ENCODE peak calls at places on chromosomes 11 and 22, in eight cellular contexts. One of them, this sample, is unnamed.

GRCh38 chr11:34356918-34357645 is 728 bp downstream of the ABTB2 start:
- DNase-seq in spleen: peak; percentile 93
- DNase-seq in breast epithelium: no peak
- DNase-seq in vagina: no peak
- DNase-seq in stomach: peak; percentile 63
- DNase-seq in HCT116: no peak
- DNase-seq in transverse colon: peak; percentile 48
- DNase-seq in sigmoid colon: peak; percentile 83
- DNase-seq in this sample: peak; percentile 93

GRCh38 chr11:41281131-41281742 is 178.2 kb downstream of the LRRC4C start:
- DNase-seq in transverse colon: no peak
- DNase-seq in HCT116: no peak
- DNase-seq in breast epithelium: no peak
- DNase-seq in sigmoid colon: no peak
- DNase-seq in vagina: no peak
- DNase-seq in spleen: no peak
- DNase-seq in stomach: no peak
- DNase-seq in this sample: no peak

GRCh38 chr11:36271794-36272409 is 17.3 kb downstream of the COMMD9 start:
- DNase-seq in sigmoid colon: no peak
- DNase-seq in spleen: no peak
- DNase-seq in vagina: no peak
- DNase-seq in transverse colon: no peak
- DNase-seq in stomach: no peak
- DNase-seq in HCT116: no peak
- DNase-seq in breast epithelium: no peak
- DNase-seq in this sample: no peak

GRCh38 chr11:2446590-2447252 is 1.9 kb downstream of the KCNQ1 start:
- DNase-seq in HCT116: no peak
- DNase-seq in breast epithelium: no peak
- DNase-seq in spleen: peak; percentile 94
- DNase-seq in vagina: no peak
- DNase-seq in transverse colon: no peak
- DNase-seq in stomach: no peak
- DNase-seq in sigmoid colon: no peak
- DNase-seq in this sample: peak; percentile 69

GRCh38 chr22:44596726-44597125 is 98.7 kb upstream of the RTL6 start:
- DNase-seq in stomach: no peak
- DNase-seq in breast epithelium: no peak
- DNase-seq in HCT116: no peak
- DNase-seq in sigmoid colon: no peak
- DNase-seq in spleen: no peak
- DNase-seq in vagina: no peak
- DNase-seq in transverse colon: no peak
- DNase-seq in this sample: no peak

GRCh38 chr11:33942954-33943353 is 51.1 kb upstream of the LMO2 start:
- DNase-seq in transverse colon: no peak
- DNase-seq in stomach: no peak
- DNase-seq in sigmoid colon: no peak
- DNase-seq in spleen: no peak
- DNase-seq in breast epithelium: no peak
- DNase-seq in HCT116: peak; percentile 3
- DNase-seq in vagina: no peak
- DNase-seq in this sample: no peak

GRCh38 chr11:128902515-128903066 is 11.4 kb downstream of the KCNJ5 start:
- DNase-seq in vagina: no peak
- DNase-seq in breast epithelium: no peak
- DNase-seq in sigmoid colon: no peak
- DNase-seq in transverse colon: no peak
- DNase-seq in spleen: no peak
- DNase-seq in HCT116: no peak
- DNase-seq in stomach: no peak
- DNase-seq in this sample: no peak

GRCh38 chr11:94814238-94814976 is 46.3 kb downstream of the AMOTL1 start:
- DNase-seq in spleen: no peak
- DNase-seq in stomach: no peak
- DNase-seq in HCT116: no peak
- DNase-seq in transverse colon: no peak
- DNase-seq in vagina: no peak
- DNase-seq in breast epithelium: no peak
- DNase-seq in sigmoid colon: peak; percentile 82
- DNase-seq in this sample: no peak

GRCh38 chr11:69686856-69687255 is 11.7 kb upstream of the LTO1 start:
- DNase-seq in sigmoid colon: no peak
- DNase-seq in transverse colon: no peak
- DNase-seq in HCT116: no peak
- DNase-seq in spleen: peak; percentile 68
- DNase-seq in vagina: no peak
- DNase-seq in stomach: no peak
- DNase-seq in breast epithelium: no peak
- DNase-seq in this sample: peak; percentile 35

GRCh38 chr22:20015187-20015625 is 1.4 kb downstream of the ARVCF start:
- DNase-seq in HCT116: no peak
- DNase-seq in sigmoid colon: no peak
- DNase-seq in spleen: peak; percentile 62
- DNase-seq in vagina: no peak
- DNase-seq in transverse colon: no peak
- DNase-seq in breast epithelium: no peak
- DNase-seq in stomach: no peak
- DNase-seq in this sample: no peak

GRCh38 chr22:20018001-20018400 is 1.4 kb upstream of the ARVCF start:
- DNase-seq in breast epithelium: no peak
- DNase-seq in vagina: no peak
- DNase-seq in HCT116: no peak
- DNase-seq in transverse colon: no peak
- DNase-seq in stomach: no peak
- DNase-seq in spleen: no peak
- DNase-seq in sigmoid colon: no peak
- DNase-seq in this sample: no peak

GRCh38 chr22:20017622-20017958 is 967 bp upstream of the ARVCF start:
- DNase-seq in breast epithelium: no peak
- DNase-seq in transverse colon: no peak
- DNase-seq in spleen: peak; percentile 71
- DNase-seq in HCT116: no peak
- DNase-seq in stomach: no peak
- DNase-seq in sigmoid colon: no peak
- DNase-seq in vagina: no peak
- DNase-seq in this sample: no peak

GRCh38 chr22:20015971-20016733 is 471 bp downstream of the ARVCF start:
- DNase-seq in HCT116: no peak
- DNase-seq in vagina: no peak
- DNase-seq in transverse colon: peak; percentile 33
- DNase-seq in breast epithelium: no peak
- DNase-seq in spleen: peak; percentile 88
- DNase-seq in sigmoid colon: peak; percentile 72
- DNase-seq in stomach: peak; percentile 47
- DNase-seq in this sample: no peak

DNA sequence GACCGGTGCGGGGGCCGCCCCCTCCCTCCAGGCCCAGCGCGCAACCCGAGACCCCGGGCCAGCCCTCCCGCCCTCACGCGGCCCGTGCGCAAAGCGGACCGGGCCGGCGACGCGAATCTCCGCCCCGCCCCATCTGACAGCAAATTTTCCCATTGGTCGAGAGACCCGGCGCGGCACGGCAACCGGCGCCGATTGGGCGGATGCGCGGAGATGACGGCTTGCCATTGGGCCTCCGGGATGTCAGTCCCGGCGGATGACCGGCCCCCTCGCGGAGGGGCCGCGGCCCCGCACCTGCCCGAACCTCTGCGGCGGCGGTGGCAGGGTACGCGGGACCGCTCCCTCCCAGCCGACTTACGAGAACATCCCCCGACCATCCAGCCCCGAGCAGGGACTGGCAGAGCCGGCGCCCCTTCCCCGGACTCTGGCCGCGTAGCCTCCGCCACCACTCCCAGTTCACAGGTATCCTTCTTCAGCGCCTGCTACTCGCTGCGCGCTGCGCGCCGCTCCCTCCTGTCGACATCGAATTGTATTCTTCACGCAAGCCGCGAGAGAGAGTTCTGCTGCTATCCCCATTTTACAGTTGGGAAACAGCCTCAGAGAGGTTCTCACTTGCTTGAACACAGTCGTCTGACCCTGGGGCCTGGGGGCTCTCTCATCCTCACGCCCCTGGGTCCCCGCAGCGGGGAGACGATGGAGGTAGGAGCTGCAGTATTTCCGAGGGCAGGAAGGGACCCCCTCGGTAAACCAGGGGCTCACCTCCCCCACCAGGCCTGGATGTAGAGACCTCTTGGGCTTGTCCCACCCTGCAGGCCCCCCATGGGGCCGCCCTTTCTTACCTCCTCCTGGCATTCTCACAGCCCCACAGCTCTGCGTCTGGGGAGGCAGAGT is at the start of gene ARVCF:
- DNase-seq in HCT116: peak; percentile 85
- DNase-seq in vagina: no peak
- DNase-seq in breast epithelium: peak; percentile 92
- DNase-seq in stomach: peak; percentile 93
- DNase-seq in spleen: peak; percentile 94
- DNase-seq in transverse colon: peak; percentile 94
- DNase-seq in sigmoid colon: peak; percentile 96
- DNase-seq in this sample: peak; percentile 98
- TF ChIP-seq POLR2A in HCT116: no peak
- TF ChIP-seq POLR2A in vagina: no peak
- TF ChIP-seq POLR2A in breast epithelium: no peak
- TF ChIP-seq POLR2A in stomach: no peak
- TF ChIP-seq POLR2A in spleen: no peak
- TF ChIP-seq POLR2A in transverse colon: no peak
- TF ChIP-seq POLR2A in sigmoid colon: no peak
- TF ChIP-seq POLR2A in this sample: no peak

GRCh38 chr11:19953342-19953741 is 206.9 kb downstream of the DBX1 start:
- DNase-seq in stomach: no peak
- DNase-seq in breast epithelium: no peak
- DNase-seq in spleen: no peak
- DNase-seq in HCT116: no peak
- DNase-seq in sigmoid colon: no peak
- DNase-seq in vagina: no peak
- DNase-seq in transverse colon: no peak
- DNase-seq in this sample: no peak

GRCh38 chr11:19951558-19952083 is 208.7 kb downstream of the DBX1 start:
- DNase-seq in stomach: no peak
- DNase-seq in sigmoid colon: no peak
- DNase-seq in vagina: no peak
- DNase-seq in HCT116: peak; percentile 32
- DNase-seq in transverse colon: no peak
- DNase-seq in spleen: no peak
- DNase-seq in breast epithelium: no peak
- DNase-seq in this sample: no peak

GRCh38 chr11:19953909-19954308 is 206.4 kb downstream of the DBX1 start:
- DNase-seq in stomach: no peak
- DNase-seq in vagina: no peak
- DNase-seq in spleen: no peak
- DNase-seq in transverse colon: no peak
- DNase-seq in breast epithelium: no peak
- DNase-seq in sigmoid colon: no peak
- DNase-seq in HCT116: peak; percentile 24
- DNase-seq in this sample: no peak

GRCh38 chr11:19954899-19955298 is 205.4 kb downstream of the DBX1 start:
- DNase-seq in sigmoid colon: no peak
- DNase-seq in transverse colon: no peak
- DNase-seq in breast epithelium: no peak
- DNase-seq in HCT116: no peak
- DNase-seq in vagina: no peak
- DNase-seq in stomach: no peak
- DNase-seq in spleen: no peak
- DNase-seq in this sample: no peak

DNA sequence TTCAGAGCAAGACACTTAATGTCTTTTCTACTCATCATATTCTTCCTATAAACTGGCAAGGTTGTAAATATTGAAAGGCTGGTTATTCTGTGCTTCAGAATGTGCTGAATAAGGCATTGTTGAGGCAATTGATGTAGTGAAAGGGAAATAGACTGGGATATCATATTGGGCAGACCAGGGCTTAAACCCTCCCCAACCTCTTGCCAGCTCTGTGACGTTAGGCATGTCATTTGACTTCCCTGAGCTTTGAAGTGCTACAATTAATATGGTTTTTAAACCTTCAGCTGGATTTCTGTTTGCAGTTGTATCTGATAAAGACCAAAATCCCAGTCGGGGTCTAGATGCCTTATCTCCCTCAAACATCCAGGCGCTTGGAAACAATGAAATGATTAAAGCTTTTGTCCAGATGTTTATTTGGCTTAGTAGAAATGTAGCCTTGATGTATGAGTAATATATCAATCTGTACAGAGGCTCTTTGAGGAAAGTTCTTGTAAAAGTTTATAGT is 208.1 kb downstream of the DBX1 start:
- DNase-seq in HCT116: no peak
- DNase-seq in spleen: no peak
- DNase-seq in sigmoid colon: no peak
- DNase-seq in vagina: no peak
- DNase-seq in transverse colon: no peak
- DNase-seq in breast epithelium: no peak
- DNase-seq in stomach: no peak
- DNase-seq in this sample: no peak
- H3K4me3 ChIP-seq in HCT116: no peak overlapping the region
- H3K4me3 ChIP-seq in spleen: no peak overlapping the region
- H3K4me3 ChIP-seq in sigmoid colon: no peak overlapping the region
- H3K4me3 ChIP-seq in vagina: no peak overlapping the region
- H3K4me3 ChIP-seq in transverse colon: no peak overlapping the region
- H3K4me3 ChIP-seq in breast epithelium: no peak overlapping the region
- H3K4me3 ChIP-seq in stomach: no peak overlapping the region
- H3K4me3 ChIP-seq in this sample: no peak overlapping the region

DNA sequence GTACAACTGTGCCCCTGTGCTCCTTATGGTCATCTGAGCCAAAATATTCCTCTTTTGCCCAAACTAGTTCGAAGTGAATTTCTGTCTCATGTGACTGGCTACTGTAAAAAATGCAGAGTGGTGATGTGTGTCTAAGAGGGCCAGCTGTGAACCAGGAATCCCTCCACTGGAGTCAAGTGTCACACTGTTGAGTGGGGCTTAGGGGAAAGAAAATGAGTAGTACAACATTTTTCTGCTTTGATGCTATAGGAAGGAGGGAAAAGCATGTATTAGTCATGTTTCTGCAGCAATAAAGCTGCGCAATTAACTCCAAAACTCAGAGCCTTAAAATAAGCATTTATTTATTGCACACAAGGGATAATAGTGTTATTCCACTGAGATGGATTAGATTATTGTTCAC is 39.8 kb upstream of the HMGXB4 start:
- DNase-seq in transverse colon: no peak
- DNase-seq in stomach: no peak
- DNase-seq in HCT116: no peak
- DNase-seq in breast epithelium: no peak
- DNase-seq in sigmoid colon: no peak
- DNase-seq in vagina: peak; percentile 19
- DNase-seq in spleen: no peak
- DNase-seq in this sample: no peak
- TF ChIP-seq POLR2AphosphoS5 in transverse colon: no peak
- TF ChIP-seq POLR2AphosphoS5 in stomach: no peak
- TF ChIP-seq POLR2AphosphoS5 in HCT116: no peak
- TF ChIP-seq POLR2AphosphoS5 in breast epithelium: no peak
- TF ChIP-seq POLR2AphosphoS5 in sigmoid colon: no peak
- TF ChIP-seq POLR2AphosphoS5 in vagina: no peak
- TF ChIP-seq POLR2AphosphoS5 in spleen: no peak
- TF ChIP-seq POLR2AphosphoS5 in this sample: no peak

DNA sequence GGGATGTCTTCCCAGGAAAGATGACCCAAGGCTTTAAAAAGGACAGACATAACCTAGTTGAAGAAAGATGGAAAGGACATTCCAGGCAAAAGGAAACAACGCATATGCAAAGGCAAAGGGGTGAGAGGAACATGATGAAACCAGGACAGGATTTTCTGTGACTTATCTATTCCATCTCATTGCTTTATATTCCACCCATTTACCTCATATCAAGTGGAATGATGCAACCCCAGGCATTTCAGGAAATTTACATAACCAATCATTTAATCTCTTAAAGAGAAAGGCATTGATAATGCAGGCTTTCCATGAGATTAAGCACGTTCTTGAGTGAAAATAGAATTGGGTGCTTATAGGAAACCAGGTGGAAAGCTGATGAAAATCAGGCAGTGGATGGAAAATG is 13.0 kb downstream of the FZD4 start:
- DNase-seq in breast epithelium: no peak
- DNase-seq in stomach: no peak
- DNase-seq in spleen: no peak
- DNase-seq in sigmoid colon: no peak
- DNase-seq in vagina: no peak
- DNase-seq in transverse colon: no peak
- DNase-seq in HCT116: no peak
- DNase-seq in this sample: no peak
- TF ChIP-seq POLR2A in breast epithelium: no peak
- TF ChIP-seq POLR2A in stomach: no peak
- TF ChIP-seq POLR2A in spleen: no peak
- TF ChIP-seq POLR2A in sigmoid colon: no peak
- TF ChIP-seq POLR2A in vagina: no peak
- TF ChIP-seq POLR2A in transverse colon: no peak
- TF ChIP-seq POLR2A in HCT116: no peak
- TF ChIP-seq POLR2A in this sample: no peak